ENCODE peak calls at places on chromosome 4, in eight cellular contexts. One of them, this sample, is unnamed.

GRCh38 chr4:189121336-189121735 is 819.3 kb upstream of the FRG1 start:
- DNase-seq in A549: no peak
- DNase-seq in esophagus squamous epithelium: no peak
- DNase-seq in uterus: no peak
- DNase-seq in stomach: no peak
- DNase-seq in body of pancreas: no peak
- DNase-seq in thyroid gland: no peak
- DNase-seq in transverse colon: no peak
- DNase-seq in this sample: no peak

GRCh38 chr4:183130328-183131155 is 31.5 kb downstream of the WWC2 start:
- DNase-seq in A549: peak; percentile 41
- DNase-seq in esophagus squamous epithelium: no peak
- DNase-seq in uterus: no peak
- DNase-seq in stomach: peak; percentile 61
- DNase-seq in body of pancreas: peak; percentile 78
- DNase-seq in thyroid gland: peak; percentile 93
- DNase-seq in transverse colon: no peak
- DNase-seq in this sample: no peak

GRCh38 chr4:143700060-143700419 is 435 bp downstream of the FREM3 start:
- DNase-seq in A549: no peak
- DNase-seq in esophagus squamous epithelium: no peak
- DNase-seq in uterus: no peak
- DNase-seq in stomach: no peak
- DNase-seq in body of pancreas: peak; percentile 37
- DNase-seq in thyroid gland: peak; percentile 36
- DNase-seq in transverse colon: no peak
- DNase-seq in this sample: peak; percentile 39

GRCh38 chr4:69881173-69881773 is 21.3 kb upstream of the SULT1E1 start:
- DNase-seq in A549: peak; percentile 40
- DNase-seq in esophagus squamous epithelium: no peak
- DNase-seq in uterus: no peak
- DNase-seq in stomach: peak; percentile 35
- DNase-seq in body of pancreas: peak; percentile 56
- DNase-seq in thyroid gland: peak; percentile 22
- DNase-seq in transverse colon: peak; percentile 17
- DNase-seq in this sample: peak; percentile 62

GRCh38 chr4:64095398-64095797 is 313.9 kb downstream of the TECRL start:
- DNase-seq in A549: no peak
- DNase-seq in esophagus squamous epithelium: no peak
- DNase-seq in uterus: no peak
- DNase-seq in stomach: no peak
- DNase-seq in body of pancreas: no peak
- DNase-seq in thyroid gland: no peak
- DNase-seq in transverse colon: no peak
- DNase-seq in this sample: no peak

GRCh38 chr4:146263785-146264184 is 49.4 kb downstream of the REELD1 start:
- DNase-seq in A549: no peak
- DNase-seq in esophagus squamous epithelium: no peak
- DNase-seq in uterus: no peak
- DNase-seq in stomach: no peak
- DNase-seq in body of pancreas: no peak
- DNase-seq in thyroid gland: no peak
- DNase-seq in transverse colon: no peak
- DNase-seq in this sample: no peak

GRCh38 chr4:70660106-70660505 is 6.2 kb downstream of the JCHAIN start:
- DNase-seq in A549: no peak
- DNase-seq in esophagus squamous epithelium: no peak
- DNase-seq in uterus: no peak
- DNase-seq in stomach: no peak
- DNase-seq in body of pancreas: no peak
- DNase-seq in thyroid gland: no peak
- DNase-seq in transverse colon: no peak
- DNase-seq in this sample: no peak

GRCh38 chr4:126582737-126583136 is 1050.0 kb upstream of the INTU start:
- DNase-seq in A549: peak; percentile 0
- DNase-seq in esophagus squamous epithelium: no peak
- DNase-seq in uterus: no peak
- DNase-seq in stomach: no peak
- DNase-seq in body of pancreas: no peak
- DNase-seq in thyroid gland: no peak
- DNase-seq in transverse colon: no peak
- DNase-seq in this sample: peak; percentile 2

GRCh38 chr4:150337709-150338108 is 244.2 kb upstream of the MAB21L2 start:
- DNase-seq in A549: no peak
- DNase-seq in esophagus squamous epithelium: no peak
- DNase-seq in uterus: no peak
- DNase-seq in stomach: no peak
- DNase-seq in body of pancreas: no peak
- DNase-seq in thyroid gland: no peak
- DNase-seq in transverse colon: no peak
- DNase-seq in this sample: no peak

GRCh38 chr4:81359207-81359606 is 112.5 kb downstream of the RASGEF1B start:
- DNase-seq in A549: no peak
- DNase-seq in esophagus squamous epithelium: no peak
- DNase-seq in uterus: no peak
- DNase-seq in stomach: no peak
- DNase-seq in body of pancreas: no peak
- DNase-seq in thyroid gland: no peak
- DNase-seq in transverse colon: no peak
- DNase-seq in this sample: no peak

GRCh38 chr4:108649863-108650211 is 562 bp upstream of the OSTC start:
- DNase-seq in A549: no peak
- DNase-seq in esophagus squamous epithelium: no peak
- DNase-seq in uterus: no peak
- DNase-seq in stomach: no peak
- DNase-seq in body of pancreas: no peak
- DNase-seq in thyroid gland: no peak
- DNase-seq in transverse colon: no peak
- DNase-seq in this sample: no peak

GRCh38 chr4:99811850-99812249 is 4.8 kb upstream of the DAPP1 start:
- DNase-seq in A549: peak; percentile 21
- DNase-seq in esophagus squamous epithelium: no peak
- DNase-seq in uterus: no peak
- DNase-seq in stomach: no peak
- DNase-seq in body of pancreas: peak; percentile 38
- DNase-seq in thyroid gland: no peak
- DNase-seq in transverse colon: peak; percentile 45
- DNase-seq in this sample: peak; percentile 55

GRCh38 chr4:108991929-108992328 is 229.1 kb upstream of the ETNPPL start:
- DNase-seq in A549: no peak
- DNase-seq in esophagus squamous epithelium: no peak
- DNase-seq in uterus: no peak
- DNase-seq in stomach: no peak
- DNase-seq in body of pancreas: no peak
- DNase-seq in thyroid gland: no peak
- DNase-seq in transverse colon: no peak
- DNase-seq in this sample: no peak

GRCh38 chr4:48546336-48546735 is 56.3 kb downstream of the ZAR1 start:
- DNase-seq in A549: peak; percentile 42
- DNase-seq in esophagus squamous epithelium: no peak
- DNase-seq in uterus: no peak
- DNase-seq in stomach: no peak
- DNase-seq in body of pancreas: peak; percentile 35
- DNase-seq in thyroid gland: peak; percentile 6
- DNase-seq in transverse colon: no peak
- DNase-seq in this sample: peak; percentile 60

GRCh38 chr4:96097040-96097607 is 257.2 kb downstream of the PDHA2 start:
- DNase-seq in A549: no peak
- DNase-seq in esophagus squamous epithelium: no peak
- DNase-seq in uterus: no peak
- DNase-seq in stomach: no peak
- DNase-seq in body of pancreas: no peak
- DNase-seq in thyroid gland: no peak
- DNase-seq in transverse colon: no peak
- DNase-seq in this sample: no peak

GRCh38 chr4:151538963-151539362 is 130.0 kb downstream of the FHIP1A start:
- DNase-seq in A549: no peak
- DNase-seq in esophagus squamous epithelium: no peak
- DNase-seq in uterus: no peak
- DNase-seq in stomach: no peak
- DNase-seq in body of pancreas: no peak
- DNase-seq in thyroid gland: no peak
- DNase-seq in transverse colon: no peak
- DNase-seq in this sample: no peak

GRCh38 chr4:150067859-150068258 is 10.4 kb upstream of the DCLK2 start:
- DNase-seq in A549: no peak
- DNase-seq in esophagus squamous epithelium: no peak
- DNase-seq in uterus: no peak
- DNase-seq in stomach: no peak
- DNase-seq in body of pancreas: no peak
- DNase-seq in thyroid gland: no peak
- DNase-seq in transverse colon: no peak
- DNase-seq in this sample: no peak

GRCh38 chr4:112807083-112807482 is 170.1 kb downstream of the LARP7 start:
- DNase-seq in A549: no peak
- DNase-seq in esophagus squamous epithelium: no peak
- DNase-seq in uterus: no peak
- DNase-seq in stomach: no peak
- DNase-seq in body of pancreas: no peak
- DNase-seq in thyroid gland: no peak
- DNase-seq in transverse colon: no peak
- DNase-seq in this sample: no peak

GRCh38 chr4:78954048-78954666 is 14.9 kb upstream of the PAQR3 start:
- DNase-seq in A549: peak; percentile 12
- DNase-seq in esophagus squamous epithelium: no peak
- DNase-seq in uterus: no peak
- DNase-seq in stomach: no peak
- DNase-seq in body of pancreas: peak; percentile 34
- DNase-seq in thyroid gland: no peak
- DNase-seq in transverse colon: no peak
- DNase-seq in this sample: no peak

GRCh38 chr4:2793578-2793919 is 664 bp downstream of the SH3BP2 start:
- DNase-seq in A549: peak; percentile 30
- DNase-seq in esophagus squamous epithelium: no peak
- DNase-seq in uterus: peak; percentile 21
- DNase-seq in stomach: peak; percentile 56
- DNase-seq in body of pancreas: peak; percentile 50
- DNase-seq in thyroid gland: peak; percentile 42
- DNase-seq in transverse colon: peak; percentile 54
- DNase-seq in this sample: peak; percentile 45

GRCh38 chr4:2793920-2794706 is 1.2 kb downstream of the SH3BP2 start:
- DNase-seq in A549: peak; percentile 57
- DNase-seq in esophagus squamous epithelium: no peak
- DNase-seq in uterus: peak; percentile 27
- DNase-seq in stomach: peak; percentile 66
- DNase-seq in body of pancreas: peak; percentile 67
- DNase-seq in thyroid gland: peak; percentile 59
- DNase-seq in transverse colon: peak; percentile 58
- DNase-seq in this sample: peak; percentile 70

GRCh38 chr4:2795558-2796260 is 2.8 kb downstream of the SH3BP2 start:
- DNase-seq in A549: no peak
- DNase-seq in esophagus squamous epithelium: no peak
- DNase-seq in uterus: no peak
- DNase-seq in stomach: peak; percentile 25
- DNase-seq in body of pancreas: no peak
- DNase-seq in thyroid gland: peak; percentile 77
- DNase-seq in transverse colon: peak; percentile 13
- DNase-seq in this sample: no peak

GRCh38 chr4:2796261-2797187 is 3.6 kb downstream of the SH3BP2 start:
- DNase-seq in A549: peak; percentile 82
- DNase-seq in esophagus squamous epithelium: no peak
- DNase-seq in uterus: no peak
- DNase-seq in stomach: peak; percentile 85
- DNase-seq in body of pancreas: peak; percentile 93
- DNase-seq in thyroid gland: peak; percentile 84
- DNase-seq in transverse colon: peak; percentile 84
- DNase-seq in this sample: no peak

GRCh38 chr4:2794707-2795557 is 2.0 kb downstream of the SH3BP2 start:
- DNase-seq in A549: peak; percentile 44
- DNase-seq in esophagus squamous epithelium: no peak
- DNase-seq in uterus: peak; percentile 26
- DNase-seq in stomach: peak; percentile 53
- DNase-seq in body of pancreas: peak; percentile 56
- DNase-seq in thyroid gland: peak; percentile 64
- DNase-seq in transverse colon: peak; percentile 55
- DNase-seq in this sample: no peak
- TF ChIP-seq POLR2A in A549: no peak
- TF ChIP-seq POLR2A in esophagus squamous epithelium: no peak
- TF ChIP-seq POLR2A in uterus: no peak
- TF ChIP-seq POLR2A in stomach: no peak
- TF ChIP-seq POLR2A in body of pancreas: no peak
- TF ChIP-seq POLR2A in thyroid gland: no peak
- TF ChIP-seq POLR2A in transverse colon: no peak
- TF ChIP-seq POLR2A in this sample: peak; percentile 23

GRCh38 chr4:185657191-185657590 is 121.9 kb upstream of the PDLIM3 start:
- DNase-seq in A549: no peak
- DNase-seq in esophagus squamous epithelium: no peak
- DNase-seq in uterus: no peak
- DNase-seq in stomach: no peak
- DNase-seq in body of pancreas: no peak
- DNase-seq in thyroid gland: no peak
- DNase-seq in transverse colon: no peak
- DNase-seq in this sample: no peak

GRCh38 chr4:185654965-185655554 is 119.8 kb upstream of the PDLIM3 start:
- DNase-seq in A549: no peak
- DNase-seq in esophagus squamous epithelium: no peak
- DNase-seq in uterus: no peak
- DNase-seq in stomach: no peak
- DNase-seq in body of pancreas: no peak
- DNase-seq in thyroid gland: peak; percentile 50
- DNase-seq in transverse colon: no peak
- DNase-seq in this sample: no peak

GRCh38 chr4:185657699-185658098 is 122.4 kb upstream of the PDLIM3 start:
- DNase-seq in A549: no peak
- DNase-seq in esophagus squamous epithelium: no peak
- DNase-seq in uterus: no peak
- DNase-seq in stomach: no peak
- DNase-seq in body of pancreas: no peak
- DNase-seq in thyroid gland: no peak
- DNase-seq in transverse colon: no peak
- DNase-seq in this sample: no peak

GRCh38 chr4:185654311-185654710 is 119.0 kb upstream of the PDLIM3 start:
- DNase-seq in A549: no peak
- DNase-seq in esophagus squamous epithelium: no peak
- DNase-seq in uterus: no peak
- DNase-seq in stomach: no peak
- DNase-seq in body of pancreas: no peak
- DNase-seq in thyroid gland: no peak
- DNase-seq in transverse colon: no peak
- DNase-seq in this sample: no peak

GRCh38 chr4:185656467-185656890 is 121.2 kb upstream of the PDLIM3 start:
- DNase-seq in A549: no peak
- DNase-seq in esophagus squamous epithelium: no peak
- DNase-seq in uterus: no peak
- DNase-seq in stomach: peak; percentile 60
- DNase-seq in body of pancreas: peak; percentile 65
- DNase-seq in thyroid gland: peak; percentile 83
- DNase-seq in transverse colon: peak; percentile 25
- DNase-seq in this sample: no peak
- TF ChIP-seq POLR2A in A549: no peak
- TF ChIP-seq POLR2A in esophagus squamous epithelium: no peak
- TF ChIP-seq POLR2A in uterus: no peak
- TF ChIP-seq POLR2A in stomach: no peak
- TF ChIP-seq POLR2A in body of pancreas: peak; percentile 18
- TF ChIP-seq POLR2A in thyroid gland: peak; percentile 28
- TF ChIP-seq POLR2A in transverse colon: peak; percentile 20
- TF ChIP-seq POLR2A in this sample: no peak

GRCh38 chr4:186770446-186771175 is 47.0 kb upstream of the FAT1 start:
- DNase-seq in A549: no peak
- DNase-seq in esophagus squamous epithelium: no peak
- DNase-seq in uterus: no peak
- DNase-seq in stomach: no peak
- DNase-seq in body of pancreas: no peak
- DNase-seq in thyroid gland: no peak
- DNase-seq in transverse colon: no peak
- DNase-seq in this sample: no peak
- TF ChIP-seq POLR2A in A549: no peak
- TF ChIP-seq POLR2A in esophagus squamous epithelium: no peak
- TF ChIP-seq POLR2A in uterus: no peak
- TF ChIP-seq POLR2A in stomach: no peak
- TF ChIP-seq POLR2A in body of pancreas: no peak
- TF ChIP-seq POLR2A in thyroid gland: no peak
- TF ChIP-seq POLR2A in transverse colon: no peak
- TF ChIP-seq POLR2A in this sample: no peak

GRCh38 chr4:41212221-41213203 is 1.8 kb downstream of the APBB2 start:
- DNase-seq in A549: peak; percentile 69
- DNase-seq in esophagus squamous epithelium: no peak
- DNase-seq in uterus: peak; percentile 41
- DNase-seq in stomach: peak; percentile 47
- DNase-seq in body of pancreas: peak; percentile 59
- DNase-seq in thyroid gland: peak; percentile 61
- DNase-seq in transverse colon: peak; percentile 56
- DNase-seq in this sample: no peak
- TF ChIP-seq POLR2A in A549: no peak
- TF ChIP-seq POLR2A in esophagus squamous epithelium: no peak
- TF ChIP-seq POLR2A in uterus: no peak
- TF ChIP-seq POLR2A in stomach: no peak
- TF ChIP-seq POLR2A in body of pancreas: no peak
- TF ChIP-seq POLR2A in thyroid gland: peak; percentile 9
- TF ChIP-seq POLR2A in transverse colon: no peak
- TF ChIP-seq POLR2A in this sample: no peak

This sample was measured in erythroblast.